ENCODE peak calls at places on chromosomes 3 and 15, in six cellular contexts. W, J, V, N, K and G are unnamed samples.

GRCh38 chr3:125059488-125060245 is 3.9 kb upstream of the HEG1 start:
- DNase-seq in J (peak; percentile 54), W (no peak), K (no peak), N (no peak), V (no peak), G (no peak)

GRCh38 chr3:81645248-81645647 is 116.2 kb downstream of the GBE1 start:
- DNase-seq in N (no peak), J (no peak), W (no peak), K (no peak), V (no peak), G (no peak)

GRCh38 chr3:128556384-128556783 is 63.4 kb upstream of the GATA2 start:
- DNase-seq in V (no peak), K (no peak), J (no peak), W (no peak), N (no peak), G (no peak)

GRCh38 chr3:157064402-157064801 is 95.5 kb downstream of the CCNL1 start:
- DNase-seq in V (no peak), W (no peak), J (no peak), K (no peak), N (no peak), G (no peak)

GRCh38 chr15:28989239-28989830 is 103.6 kb downstream of the APBA2 start:
- DNase-seq in J (no peak), V (no peak), K (peak; percentile 68), W (no peak), N (no peak), G (no peak)

GRCh38 chr3:169122407-169122806 is 541.1 kb downstream of the MECOM start:
- DNase-seq in V (no peak), W (no peak), K (no peak), J (no peak), N (no peak), G (no peak)

GRCh38 chr3:122190525-122190924 is 7.1 kb downstream of the CASR start:
- DNase-seq in J (no peak), W (no peak), K (no peak), V (no peak), N (no peak), G (no peak)

GRCh38 chr15:49693491-49693890 is 72.6 kb downstream of the DTWD1 start:
- DNase-seq in N (no peak), J (no peak), V (no peak), K (no peak), W (no peak), G (no peak)

GRCh38 chr3:4885322-4885721 is 93.9 kb upstream of the BHLHE40 start:
- DNase-seq in W (no peak), K (no peak), V (no peak), J (no peak), N (no peak), G (no peak)

GRCh38 chr3:99965077-99965476 is 147.4 kb downstream of the CMSS1 start:
- DNase-seq in K (no peak), V (no peak), J (peak; percentile 5), W (no peak), N (no peak), G (no peak)